ENCODE peak calls at places on chromosomes 1 and 21, in six cellular contexts. One of them, this sample, is unnamed.

GRCh38 chr1:55277377-55278130 is 62.4 kb upstream of the USP24 start:
- DNase-seq in AG04450: peak
- DNase-seq in psoas muscle: peak
- DNase-seq in germinal center: peak
- DNase-seq in choroid plexus epithelial cell: peak
- DNase-seq in NCI-H69: peak
- DNase-seq in this sample: peak

GRCh38 chr1:243842978-243843490 is 7.0 kb downstream of the AKT3 start:
- DNase-seq in NCI-H69: no peak
- DNase-seq in germinal center: no peak
- DNase-seq in AG04450: peak
- DNase-seq in psoas muscle: no peak
- DNase-seq in choroid plexus epithelial cell: peak
- DNase-seq in this sample: peak

GRCh38 chr1:19384772-19385187 is 72.7 kb downstream of the SLC66A1 start:
- DNase-seq in choroid plexus epithelial cell: no peak
- DNase-seq in NCI-H69: no peak
- DNase-seq in AG04450: no peak
- DNase-seq in psoas muscle: peak
- DNase-seq in germinal center: no peak
- DNase-seq in this sample: no peak

GRCh38 chr1:36802018-36802417 is 232.3 kb downstream of the GRIK3 start:
- DNase-seq in germinal center: no peak
- DNase-seq in choroid plexus epithelial cell: no peak
- DNase-seq in NCI-H69: no peak
- DNase-seq in psoas muscle: no peak
- DNase-seq in AG04450: no peak
- DNase-seq in this sample: no peak

GRCh38 chr1:28775121-28775942 is 36.6 kb upstream of the OPRD1 start:
- DNase-seq in psoas muscle: peak
- DNase-seq in choroid plexus epithelial cell: peak
- DNase-seq in AG04450: no peak
- DNase-seq in germinal center: peak
- DNase-seq in NCI-H69: peak
- DNase-seq in this sample: no peak

GRCh38 chr1:44581205-44581604 is 93.1 kb downstream of the TMEM53 start:
- DNase-seq in NCI-H69: no peak
- DNase-seq in psoas muscle: no peak
- DNase-seq in AG04450: no peak
- DNase-seq in choroid plexus epithelial cell: no peak
- DNase-seq in germinal center: no peak
- DNase-seq in this sample: no peak

GRCh38 chr1:91020486-91020885 is 1.3 kb downstream of the ZNF644 start:
- DNase-seq in germinal center: no peak
- DNase-seq in psoas muscle: no peak
- DNase-seq in AG04450: no peak
- DNase-seq in choroid plexus epithelial cell: peak
- DNase-seq in NCI-H69: peak
- DNase-seq in this sample: no peak

GRCh38 chr1:27862671-27863551 is 9.4 kb upstream of the THEMIS2 start:
- DNase-seq in psoas muscle: peak
- DNase-seq in choroid plexus epithelial cell: peak
- DNase-seq in germinal center: peak
- DNase-seq in AG04450: peak
- DNase-seq in NCI-H69: no peak
- DNase-seq in this sample: peak

GRCh38 chr21:45827881-45828579 is 153.5 kb upstream of the COL6A1 start:
- DNase-seq in germinal center: no peak
- DNase-seq in psoas muscle: no peak
- DNase-seq in AG04450: no peak
- DNase-seq in choroid plexus epithelial cell: no peak
- DNase-seq in NCI-H69: no peak
- DNase-seq in this sample: no peak